ENCODE peak calls at places on chromosome 13, in six cellular contexts. V is cardiac muscle cell; K is fibroblast of pulmonary artery; Q is CD4-positive, alpha-beta memory T cell; T is AG08396; P is GOT3. O is an unnamed sample.

GRCh38 chr13:75329097-75329496 is 152.9 kb downstream of the TBC1D4 start:
- DNase-seq in V (no peak), K (no peak), Q (no peak), T (no peak), P (no peak), O (no peak)

GRCh38 chr13:110309159-110309476 is 2.0 kb downstream of the COL4A2 start:
- DNase-seq in V (no peak), K (no peak), Q (no peak), T (no peak), P (no peak), O (no peak)

GRCh38 chr13:106568225-106569003 is 477 bp upstream of the ARGLU1 start:
- DNase-seq in V (no peak), K (no peak), Q (no peak), T (no peak), P (no peak), O (peak; percentile 79)

GRCh38 chr13:32228330-32229041 is 86.7 kb downstream of the ZAR1L start:
- DNase-seq in V (peak; percentile 14), K (peak; percentile 25), Q (no peak), T (no peak), P (no peak), O (peak; percentile 18)

GRCh38 chr13:80177327-80177726 is 163.6 kb downstream of the SPRY2 start:
- DNase-seq in V (no peak), K (no peak), Q (no peak), T (no peak), P (no peak), O (no peak)

GRCh38 chr13:71729441-71729840 is 137.6 kb downstream of the DACH1 start:
- DNase-seq in V (no peak), K (no peak), Q (no peak), T (no peak), P (no peak), O (no peak)

GRCh38 chr13:41426047-41426446 is 31.3 kb upstream of the RGCC start:
- DNase-seq in V (no peak), K (no peak), Q (no peak), T (no peak), P (no peak), O (no peak)

GRCh38 chr13:95573226-95573625 is 20.7 kb downstream of the CLDN10 start:
- DNase-seq in V (peak; percentile 57), K (peak; percentile 67), Q (no peak), T (no peak), P (no peak), O (no peak)

GRCh38 chr13:20610006-20610405 is 43.0 kb downstream of the IFT88 start:
- DNase-seq in V (no peak), K (no peak), Q (no peak), T (no peak), P (no peak), O (no peak)

GRCh38 chr13:36038785-36039415 is 92.3 kb downstream of the DCLK1 start:
- DNase-seq in V (no peak), K (peak; percentile 32), Q (no peak), T (no peak), P (no peak), O (no peak)

GRCh38 chr13:42110410-42111155 is 62.1 kb downstream of the DGKH start:
- DNase-seq in V (peak; percentile 88), K (peak; percentile 92), Q (peak; percentile 66), T (peak; percentile 30), P (no peak), O (peak; percentile 43)

GRCh38 chr13:22800726-22801401 is 379.9 kb upstream of the SGCG start:
- DNase-seq in V (peak; percentile 12), K (peak; percentile 13), Q (no peak), T (no peak), P (no peak), O (no peak)

GRCh38 chr13:40776232-40776631 is 5.2 kb upstream of the MRPS31 start:
- DNase-seq in V (no peak), K (no peak), Q (no peak), T (no peak), P (no peak), O (no peak)

GRCh38 chr13:41515491-41516139 is 58.3 kb downstream of the RGCC start:
- DNase-seq in V (no peak), K (no peak), Q (no peak), T (no peak), P (no peak), O (no peak)

GRCh38 chr13:110346661-110347067 is 39.6 kb downstream of the COL4A2 start:
- DNase-seq in V (no peak), K (no peak), Q (no peak), T (no peak), P (no peak), O (peak; percentile 13)

GRCh38 chr13:109402976-109403375 is 383.4 kb downstream of the IRS2 start:
- DNase-seq in V (no peak), K (no peak), Q (no peak), T (no peak), P (no peak), O (no peak)

GRCh38 chr13:20193924-20194631 is 1.3 kb upstream of the GJB2 start:
- DNase-seq in V (no peak), K (no peak), Q (peak; percentile 19), T (no peak), P (no peak), O (no peak)

GRCh38 chr13:83941669-83942335 is 59.5 kb upstream of the SLITRK1 start:
- DNase-seq in V (no peak), K (no peak), Q (no peak), T (no peak), P (no peak), O (no peak)